ENCODE peak calls at places on chromosomes 1 and 21, in four cellular contexts. J is C1 segment of cervical spinal cord, H is M059J, C is NCI-H1105. X is an unnamed sample.
A peak's percentile ranks its signal among the peaks of the same experiment; 100 is the strongest.

GRCh38 chr1:241627453-241628329 is 12.5 kb downstream of the CHML start:
- DNase-seq in J (no peak), H (peak; percentile 78), C (no peak), X (peak; percentile 81)

GRCh38 chr1:31750858-31751638 is 13.1 kb downstream of the ADGRB2 start:
- DNase-seq in J (no peak), H (peak; percentile 78), C (no peak), X (no peak)

GRCh38 chr1:207088731-207089626 is at the start of gene C4BPB:
- DNase-seq in J (no peak), H (peak; percentile 78), C (no peak), X (peak; percentile 65)

GRCh38 chr1:39576016-39576657 is 453 bp downstream of the PABPC4 start:
- DNase-seq in J (no peak), H (peak; percentile 51), C (peak; percentile 39), X (no peak)

GRCh38 chr21:32547018-32547417 is 38.3 kb downstream of the TCP10L start:
- DNase-seq in J (no peak), H (no peak), C (no peak), X (no peak)

GRCh38 chr1:228340686-228341449 is 65.8 kb downstream of the TRIM11 start:
- DNase-seq in J (no peak), H (no peak), C (no peak), X (no peak)

GRCh38 chr1:38745476-38746410 is 113.8 kb downstream of the RRAGC start:
- DNase-seq in J (no peak), H (no peak), C (no peak), X (no peak)

GRCh38 chr21:44288251-44289110 is 2.8 kb downstream of the AIRE start:
- DNase-seq in J (no peak), H (no peak), C (no peak), X (no peak)

GRCh38 chr1:24374891-24375786 is 38.4 kb downstream of the STPG1 start:
- DNase-seq in J (no peak), H (peak; percentile 55), C (no peak), X (no peak)

GRCh38 chr1:53588053-53588779 is 129.0 kb downstream of the DMRTB1 start:
- DNase-seq in J (no peak), H (no peak), C (no peak), X (no peak)

GRCh38 chr1:40799351-40799867 is 15.8 kb downstream of the KCNQ4 start:
- DNase-seq in J (no peak), H (peak; percentile 46), C (no peak), X (no peak)

GRCh38 chr1:228417061-228417460 is 400 bp upstream of the TRIM17 start:
- DNase-seq in J (no peak), H (no peak), C (no peak), X (no peak)

GRCh38 chr1:54986532-54986931 is 6.1 kb downstream of the TMEM61 start:
- DNase-seq in J (no peak), H (no peak), C (no peak), X (no peak)